ENCODE peak calls at places on chromosomes 13 and 19, in four cellular contexts. One of them, this sample, is unnamed. For H3K27me3, the result is how much of the 10 kb centered on the place peaks cover.

GRCh38 chr19:55116232-55117062 is 990 bp downstream of the PPP1R12C start:
- DNase-seq in endodermal cell: peak
- DNase-seq in brain microvascular endothelial cell: peak
- DNase-seq in lung: peak
- DNase-seq in this sample: peak

GRCh38 chr13:30804474-30804873 is 69.1 kb downstream of the ALOX5AP start:
- DNase-seq in endodermal cell: no peak
- DNase-seq in lung: no peak
- DNase-seq in brain microvascular endothelial cell: no peak
- DNase-seq in this sample: peak

GRCh38 chr19:41377977-41378707 is 1.8 kb downstream of the TMEM91 start:
- DNase-seq in lung: no peak
- DNase-seq in brain microvascular endothelial cell: no peak
- DNase-seq in endodermal cell: peak
- DNase-seq in this sample: no peak

GRCh38 chr19:44745386-44745831 is 3.1 kb upstream of the BCL3 start:
- DNase-seq in endodermal cell: peak
- DNase-seq in brain microvascular endothelial cell: no peak
- DNase-seq in lung: peak
- DNase-seq in this sample: peak

GRCh38 chr13:95641291-95641811 is 3.2 kb downstream of the DZIP1 start:
- DNase-seq in lung: no peak
- DNase-seq in endodermal cell: peak
- DNase-seq in brain microvascular endothelial cell: no peak
- DNase-seq in this sample: peak

GRCh38 chr19:1774999-1775772 is 21.9 kb downstream of the ONECUT3 start:
- DNase-seq in brain microvascular endothelial cell: no peak
- DNase-seq in endodermal cell: peak
- DNase-seq in lung: no peak
- DNase-seq in this sample: no peak

GRCh38 chr13:109667754-109668360 is 118.5 kb downstream of the IRS2 start:
- DNase-seq in lung: no peak
- DNase-seq in endodermal cell: no peak
- DNase-seq in brain microvascular endothelial cell: no peak
- DNase-seq in this sample: no peak

GRCh38 chr19:7869910-7870511 is 4.2 kb downstream of the PRR36 start:
- DNase-seq in endodermal cell: peak
- DNase-seq in brain microvascular endothelial cell: no peak
- DNase-seq in lung: no peak
- DNase-seq in this sample: no peak

GRCh38 chr19:7507884-7508283 is 8.0 kb upstream of the ZNF358 start:
- DNase-seq in endodermal cell: peak
- DNase-seq in lung: peak
- DNase-seq in brain microvascular endothelial cell: peak
- DNase-seq in this sample: peak

GRCh38 chr13:66501187-66501586 is 728.9 kb downstream of the PCDH9 start:
- DNase-seq in endodermal cell: no peak
- DNase-seq in brain microvascular endothelial cell: no peak
- DNase-seq in lung: no peak
- DNase-seq in this sample: no peak

GRCh38 chr19:10568444-10568825 is 344 bp downstream of the CDKN2D start:
- DNase-seq in lung: no peak
- DNase-seq in endodermal cell: peak
- DNase-seq in brain microvascular endothelial cell: no peak
- DNase-seq in this sample: peak

DNA sequence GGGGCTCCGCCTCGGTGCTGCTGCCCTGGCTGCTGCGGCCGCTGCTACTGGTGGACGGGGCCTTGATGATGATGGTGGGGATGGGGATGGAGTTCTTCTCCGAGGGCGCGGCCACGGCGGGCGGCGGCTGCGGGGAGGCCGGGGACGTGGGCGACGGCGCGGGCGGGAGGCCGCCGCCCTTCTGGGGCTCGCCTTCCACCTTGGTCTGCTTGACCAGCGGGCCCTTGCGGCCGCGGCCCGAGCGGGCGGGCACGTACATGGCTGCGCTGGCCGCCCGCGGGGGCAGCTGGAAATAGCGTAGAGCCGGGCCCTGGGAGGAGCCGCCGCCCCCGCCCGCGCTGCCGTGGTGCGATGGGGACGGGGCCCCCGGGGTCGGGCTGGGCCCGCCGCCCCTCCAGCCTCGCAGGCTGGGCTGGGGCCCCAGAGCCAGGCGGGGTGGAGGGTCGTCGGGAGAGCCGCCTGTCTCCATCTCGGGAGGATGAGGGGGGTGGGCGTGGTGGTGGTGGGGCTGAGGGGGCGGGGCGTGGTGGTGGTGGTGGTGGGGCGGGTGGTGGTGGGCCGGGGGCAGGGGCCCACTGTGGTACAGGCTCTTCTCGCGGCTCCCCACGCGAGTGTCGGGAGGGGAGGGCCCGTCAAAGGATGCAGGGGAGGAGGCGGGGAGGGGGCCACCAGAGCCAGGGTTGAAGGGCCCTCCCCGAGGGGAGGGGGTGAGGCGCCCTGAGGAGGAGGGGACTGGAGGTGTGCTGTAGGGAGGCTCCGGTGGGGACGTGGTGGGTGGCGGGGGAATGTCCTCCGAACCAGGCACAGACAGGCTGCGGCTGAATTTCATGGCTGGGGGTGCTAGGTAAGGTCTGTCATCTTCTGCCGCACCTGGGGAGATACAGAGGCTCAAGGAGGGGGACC is 19.4 kb downstream of the C19orf81 start:
- DNase-seq in lung: no peak
- DNase-seq in brain microvascular endothelial cell: no peak
- DNase-seq in endodermal cell: no peak
- DNase-seq in this sample: no peak
- H3K27me3 ChIP-seq in lung: under half
- H3K27me3 ChIP-seq in brain microvascular endothelial cell: under half
- H3K27me3 ChIP-seq in endodermal cell: under half
- H3K27me3 ChIP-seq in this sample: half or more

DNA sequence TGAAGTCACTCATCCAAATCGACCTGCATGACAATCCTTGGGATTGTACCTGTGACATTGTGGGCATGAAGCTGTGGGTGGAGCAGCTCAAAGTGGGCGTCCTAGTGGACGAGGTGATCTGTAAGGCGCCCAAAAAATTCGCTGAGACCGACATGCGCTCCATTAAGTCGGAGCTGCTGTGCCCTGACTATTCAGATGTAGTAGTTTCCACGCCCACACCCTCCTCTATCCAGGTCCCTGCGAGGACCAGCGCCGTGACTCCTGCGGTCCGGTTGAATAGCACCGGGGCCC is 5.8 kb downstream of the SLITRK5 start:
- DNase-seq in endodermal cell: no peak
- DNase-seq in brain microvascular endothelial cell: no peak
- DNase-seq in lung: no peak
- DNase-seq in this sample: no peak
- H3K27me3 ChIP-seq in endodermal cell: half or more
- H3K27me3 ChIP-seq in brain microvascular endothelial cell: under half
- H3K27me3 ChIP-seq in lung: under half
- H3K27me3 ChIP-seq in this sample: half or more

GRCh38 chr19:14686411-14686810 is 3.4 kb upstream of the ZNF333 start:
- DNase-seq in endodermal cell: peak
- DNase-seq in lung: no peak
- DNase-seq in brain microvascular endothelial cell: no peak
- DNase-seq in this sample: no peak
- H3K27me3 ChIP-seq in endodermal cell: under half
- H3K27me3 ChIP-seq in lung: under half
- H3K27me3 ChIP-seq in brain microvascular endothelial cell: under half
- H3K27me3 ChIP-seq in this sample: under half

GRCh38 chr13:112186091-112186490 is 119.1 kb downstream of the SOX1 start:
- DNase-seq in brain microvascular endothelial cell: no peak
- DNase-seq in lung: no peak
- DNase-seq in endodermal cell: peak
- DNase-seq in this sample: peak

GRCh38 chr13:112188298-112188610 is 121.3 kb downstream of the SOX1 start:
- DNase-seq in lung: no peak
- DNase-seq in endodermal cell: no peak
- DNase-seq in brain microvascular endothelial cell: no peak
- DNase-seq in this sample: peak

GRCh38 chr13:112184851-112185371 is 118.0 kb downstream of the SOX1 start:
- DNase-seq in endodermal cell: peak
- DNase-seq in brain microvascular endothelial cell: no peak
- DNase-seq in lung: no peak
- DNase-seq in this sample: peak

GRCh38 chr13:112185466-112185865 is 118.5 kb downstream of the SOX1 start:
- DNase-seq in brain microvascular endothelial cell: no peak
- DNase-seq in endodermal cell: peak
- DNase-seq in lung: no peak
- DNase-seq in this sample: no peak

GRCh38 chr13:112187527-112188297 is 120.8 kb downstream of the SOX1 start:
- DNase-seq in endodermal cell: peak
- DNase-seq in lung: no peak
- DNase-seq in brain microvascular endothelial cell: no peak
- DNase-seq in this sample: peak
- H3K27me3 ChIP-seq in endodermal cell: under half
- H3K27me3 ChIP-seq in lung: under half
- H3K27me3 ChIP-seq in brain microvascular endothelial cell: under half
- H3K27me3 ChIP-seq in this sample: under half

DNA sequence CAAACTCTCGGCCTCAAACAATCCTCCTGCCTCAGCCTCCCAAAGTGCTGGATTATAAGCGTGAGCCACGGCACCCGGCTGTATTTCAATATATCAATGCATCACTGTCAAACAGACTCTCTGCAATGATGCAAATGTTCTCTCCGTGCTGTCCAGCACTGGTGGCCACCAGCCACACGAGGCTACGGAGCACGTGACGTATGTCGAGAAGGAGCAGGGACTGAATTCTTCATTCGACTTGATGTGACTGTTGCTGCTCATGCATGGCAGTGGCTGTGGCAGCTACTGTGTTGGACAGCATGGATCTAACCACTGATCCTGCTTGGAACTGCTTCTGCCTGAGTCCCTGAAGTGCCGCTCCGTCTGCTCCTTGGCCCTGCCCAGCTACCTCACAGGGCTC is 9.8 kb downstream of the LRRC4B start:
- DNase-seq in endodermal cell: no peak
- DNase-seq in brain microvascular endothelial cell: no peak
- DNase-seq in lung: no peak
- DNase-seq in this sample: no peak
- H3K27me3 ChIP-seq in endodermal cell: under half
- H3K27me3 ChIP-seq in brain microvascular endothelial cell: under half
- H3K27me3 ChIP-seq in lung: under half
- H3K27me3 ChIP-seq in this sample: half or more

DNA sequence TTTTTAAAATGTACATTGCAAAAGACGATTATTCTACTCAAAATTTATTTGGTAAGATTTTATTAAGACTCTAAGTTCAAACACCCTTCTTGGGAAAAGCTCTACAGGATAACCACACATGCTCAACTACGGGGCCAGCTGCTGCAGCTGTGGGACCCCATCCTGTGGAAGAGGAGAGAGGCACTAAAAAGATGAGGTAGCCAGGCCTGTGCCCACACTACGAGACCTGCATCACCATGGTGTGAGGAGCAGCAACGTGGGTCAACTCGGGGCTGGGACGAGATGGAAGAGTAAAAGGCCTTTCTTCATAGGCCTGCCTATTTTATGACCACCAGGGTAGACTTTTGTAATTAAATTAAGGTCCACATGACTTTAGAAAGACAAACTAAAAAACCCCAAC is 4.6 kb upstream of the CCNP start:
- DNase-seq in brain microvascular endothelial cell: no peak
- DNase-seq in endodermal cell: no peak
- DNase-seq in lung: no peak
- DNase-seq in this sample: no peak
- H3K27me3 ChIP-seq in brain microvascular endothelial cell: under half
- H3K27me3 ChIP-seq in endodermal cell: under half
- H3K27me3 ChIP-seq in lung: under half
- H3K27me3 ChIP-seq in this sample: under half

This sample was measured in sigmoid colon.